ENCODE peak calls at places on chromosomes 4 and X, in seven cellular contexts. O, B, R, J, F, K and M are unnamed samples.

GRCh38 chrX:13495232-13495631 is 74.2 kb upstream of the EGFL6 start:
- DNase-seq in B (no peak), O (no peak), R (no peak), K (no peak), F (peak), J (no peak), M (no peak)

GRCh38 chrX:20362268-20363002 is 95.7 kb upstream of the RPS6KA3 start:
- DNase-seq in O (peak), R (no peak), B (no peak), K (peak), J (peak), F (peak), M (no peak)

GRCh38 chrX:114611018-114611619 is 27.2 kb downstream of the HTR2C start:
- DNase-seq in F (peak), B (no peak), K (peak), R (peak), O (peak), J (peak), M (peak)

GRCh38 chrX:93874554-93874953 is 200.5 kb downstream of the FAM133A start:
- DNase-seq in O (peak), K (no peak), J (peak), F (peak), B (no peak), R (no peak), M (peak)

GRCh38 chr4:141329174-141329569 is 108.5 kb downstream of the ZNF330 start:
- DNase-seq in K (no peak), R (no peak), F (no peak), O (peak), B (no peak), J (no peak), M (no peak)

GRCh38 chr4:41725254-41725653 is 23.3 kb downstream of the PHOX2B start:
- DNase-seq in J (peak), B (no peak), F (no peak), K (no peak), R (no peak), O (no peak), M (no peak)

GRCh38 chr4:16687011-16687410 is 211.4 kb downstream of the LDB2 start:
- DNase-seq in J (no peak), R (no peak), K (no peak), B (no peak), O (no peak), F (no peak), M (no peak)

GRCh38 chr4:148618856-148619255 is 176.6 kb upstream of the NR3C2 start:
- DNase-seq in O (no peak), J (no peak), B (no peak), K (no peak), F (no peak), R (no peak), M (no peak)

GRCh38 chrX:40282348-40282747 is 184.6 kb upstream of the BCOR start:
- DNase-seq in R (no peak), O (no peak), F (no peak), J (no peak), K (no peak), B (no peak), M (no peak)

GRCh38 chrX:72142094-72142843 is 10.6 kb upstream of the RTL5 start:
- DNase-seq in F (no peak), R (no peak), B (no peak), O (no peak), K (no peak), J (peak), M (no peak)

GRCh38 chr4:41437264-41437566 is 100.7 kb upstream of the LIMCH1 start:
- DNase-seq in F (no peak), O (no peak), J (peak), K (no peak), R (no peak), B (no peak), M (no peak)

GRCh38 chr4:70747874-70748273 is 26.1 kb downstream of the RUFY3 start:
- DNase-seq in B (no peak), R (no peak), K (no peak), O (peak), J (no peak), F (no peak), M (no peak)

GRCh38 chr4:6097581-6097980 is 79.3 kb upstream of the C4orf50 start:
- DNase-seq in K (no peak), R (no peak), F (no peak), J (no peak), B (no peak), O (no peak), M (no peak)

GRCh38 chr4:71156616-71157015 is 163.2 kb downstream of the DCK start:
- DNase-seq in K (no peak), B (no peak), F (no peak), J (no peak), R (no peak), O (no peak), M (no peak)

GRCh38 chrX:79592259-79592658 is 225.1 kb upstream of the ITM2A start:
- DNase-seq in J (no peak), R (no peak), B (no peak), F (no peak), K (no peak), O (no peak), M (no peak)
- TF ChIP-seq CTCF in J (peak), R (no peak), B (no peak), F (peak), K (no peak), O (no peak), M (peak)

GRCh38 chr4:107265859-107266258 is 229.7 kb upstream of the DKK2 start:
- DNase-seq in K (no peak), R (no peak), J (no peak), F (no peak), B (no peak), O (no peak), M (no peak)

GRCh38 chr4:107270614-107271013 is 234.5 kb upstream of the DKK2 start:
- DNase-seq in O (no peak), K (no peak), J (no peak), R (no peak), F (no peak), B (no peak), M (no peak)

DNA sequence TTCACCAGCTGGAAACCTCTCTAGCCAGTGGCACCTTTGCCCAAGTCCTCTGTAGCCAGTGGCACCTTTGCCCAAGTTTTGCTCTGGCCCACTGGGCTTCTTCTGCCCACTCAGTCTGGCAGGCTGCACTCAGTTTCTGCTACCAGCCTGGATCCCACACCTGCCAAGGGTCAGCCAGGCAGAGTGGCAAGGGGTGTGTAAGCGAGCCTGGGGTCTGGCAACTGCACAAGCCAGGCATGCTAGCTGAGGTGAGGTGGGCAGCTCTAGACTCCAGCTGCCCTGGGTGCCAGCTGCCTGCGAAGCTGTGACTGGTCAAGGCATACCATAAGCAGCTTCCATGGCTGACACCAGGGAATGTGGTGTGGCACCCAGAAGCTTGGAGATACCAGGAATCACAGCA is 233.1 kb upstream of the DKK2 start:
- DNase-seq in J (no peak), O (no peak), F (no peak), K (no peak), B (no peak), R (no peak), M (no peak)
- TF ChIP-seq CTCF in J (no peak), O (no peak), F (no peak), K (no peak), B (no peak), R (no peak), M (no peak)

GRCh38 chr4:80201326-80202151 is 4.2 kb downstream of the PRDM8 start:
- DNase-seq in O (peak), F (peak), K (no peak), J (peak), R (no peak), B (no peak), M (no peak)

GRCh38 chr4:80197601-80198444 is 520 bp downstream of the PRDM8 start:
- DNase-seq in K (no peak), F (no peak), B (no peak), J (peak), O (peak), R (no peak), M (no peak)

GRCh38 chr4:80199004-80199579 is 1.8 kb downstream of the PRDM8 start:
- DNase-seq in J (no peak), B (no peak), O (no peak), K (no peak), R (no peak), F (no peak), M (no peak)

GRCh38 chr4:80202190-80202711 is 4.9 kb downstream of the PRDM8 start:
- DNase-seq in R (peak), F (peak), J (peak), B (no peak), O (peak), K (peak), M (peak)

GRCh38 chr4:80199947-80200346 is 2.6 kb downstream of the PRDM8 start:
- DNase-seq in K (no peak), R (no peak), F (no peak), B (no peak), O (no peak), J (no peak), M (no peak)
- TF ChIP-seq CTCF in K (no peak), R (no peak), F (no peak), B (no peak), O (no peak), J (no peak), M (no peak)

DNA sequence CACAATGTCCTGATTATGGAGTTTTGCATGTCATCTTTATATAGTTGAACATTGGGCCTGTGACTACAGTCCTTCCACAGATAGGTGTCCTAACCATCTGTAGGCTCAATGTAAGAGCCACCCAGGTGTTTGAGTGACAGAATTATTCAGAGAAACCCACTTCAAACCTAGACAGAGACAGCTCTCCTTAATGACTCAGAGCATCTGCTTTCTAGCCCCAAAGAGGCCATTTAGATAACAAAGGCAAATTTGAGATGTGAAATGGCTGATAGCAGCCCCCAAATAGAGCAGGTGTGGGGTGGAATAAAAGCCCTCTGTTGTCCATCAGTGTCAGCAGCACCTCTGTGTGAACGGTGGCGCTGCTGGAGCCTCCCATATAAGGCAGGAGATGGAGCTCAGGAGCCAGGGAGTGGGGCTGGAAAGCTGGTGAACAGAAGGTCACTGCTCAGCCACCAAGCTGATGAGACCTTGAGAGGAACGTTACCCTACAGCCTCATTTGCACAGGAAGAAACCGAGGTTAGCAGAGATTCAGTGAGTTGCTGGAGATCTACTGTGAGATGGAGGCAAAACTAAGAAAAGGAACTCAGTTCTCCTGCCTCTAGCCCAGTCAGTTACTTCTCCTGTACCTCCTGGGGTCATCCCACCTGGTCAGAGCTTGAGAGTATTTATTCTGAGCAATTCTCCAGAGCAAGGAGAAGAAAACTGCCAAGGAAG is 153.3 kb upstream of the LNX1 start:
- DNase-seq in B (no peak), R (no peak), F (no peak), O (no peak), J (no peak), K (no peak), M (no peak)
- TF ChIP-seq CTCF in B (no peak), R (no peak), F (no peak), O (no peak), J (no peak), K (no peak), M (no peak)

GRCh38 chrX:110448459-110448858 is 89.8 kb downstream of the RTL9 start:
- DNase-seq in K (no peak), J (no peak), F (no peak), O (no peak), R (no peak), B (no peak), M (no peak)

GRCh38 chrX:110437686-110438085 is 79.0 kb downstream of the RTL9 start:
- DNase-seq in K (no peak), F (no peak), R (no peak), O (no peak), J (no peak), B (no peak), M (no peak)

GRCh38 chrX:110444996-110445395 is 86.3 kb downstream of the RTL9 start:
- DNase-seq in R (no peak), K (no peak), B (no peak), O (no peak), J (no peak), F (no peak), M (no peak)

GRCh38 chrX:110440016-110440805 is 81.6 kb downstream of the RTL9 start:
- DNase-seq in O (no peak), R (no peak), J (no peak), K (no peak), F (no peak), B (no peak), M (no peak)

GRCh38 chrX:110442631-110443030 is 84.0 kb downstream of the RTL9 start:
- DNase-seq in K (peak), B (no peak), F (peak), O (peak), R (no peak), J (peak), M (no peak)
- TF ChIP-seq CTCF in K (no peak), B (no peak), F (no peak), O (peak), R (no peak), J (peak), M (peak)